ENCODE peak calls at places on chromosomes 1 and 21, in ten cellular contexts. K, P, R, D, J, S, G, X, Z and U are unnamed samples.

GRCh38 chr21:42127164-42128125 is 56.3 kb downstream of the UMODL1 start:
- DNase-seq in R (no peak), D (no peak), X (no peak), Z (no peak), J (no peak), K (no peak), P (no peak), S (no peak), G (no peak), U (no peak)

GRCh38 chr1:156994277-156994676 is 51.3 kb downstream of the ARHGEF11 start:
- DNase-seq in Z (no peak), K (no peak), X (no peak), P (no peak), G (no peak), D (no peak), R (no peak), J (no peak), S (no peak), U (no peak)

GRCh38 chr1:9731051-9731537 is 79.6 kb downstream of the PIK3CD start:
- DNase-seq in X (no peak), J (no peak), G (no peak), D (no peak), K (no peak), P (no peak), R (no peak), S (no peak), Z (no peak), U (no peak)

GRCh38 chr1:9321986-9322715 is 29.5 kb downstream of the SPSB1 start:
- DNase-seq in S (no peak), J (no peak), D (no peak), G (no peak), X (no peak), P (no peak), R (no peak), K (no peak), Z (no peak), U (no peak)

GRCh38 chr1:237124856-237125462 is 83.0 kb downstream of the RYR2 start:
- DNase-seq in J (no peak), R (no peak), K (no peak), G (peak), Z (no peak), P (no peak), X (no peak), S (no peak), D (peak), U (peak)

GRCh38 chr1:246785536-246786111 is 61.4 kb downstream of the SCCPDH start:
- DNase-seq in P (no peak), Z (no peak), J (no peak), D (peak), G (no peak), K (no peak), R (no peak), S (no peak), X (no peak), U (peak)

GRCh38 chr21:24705201-24705600 is 902.1 kb downstream of the MRPL39 start:
- DNase-seq in R (no peak), J (no peak), Z (no peak), K (no peak), S (no peak), D (no peak), X (no peak), G (no peak), P (no peak), U (no peak)

GRCh38 chr21:33820371-33820770 is 95.2 kb downstream of the ATP5PO start:
- DNase-seq in K (no peak), S (no peak), J (no peak), D (no peak), G (no peak), X (no peak), R (no peak), P (no peak), Z (no peak), U (no peak)

GRCh38 chr1:66353207-66353606 is 180.7 kb upstream of the SGIP1 start:
- DNase-seq in G (no peak), Z (no peak), R (no peak), K (no peak), J (peak), D (no peak), P (no peak), X (no peak), S (no peak), U (peak)

GRCh38 chr1:183443025-183443424 is 24.8 kb upstream of the NMNAT2 start:
- DNase-seq in P (no peak), D (peak), X (no peak), J (no peak), Z (no peak), K (no peak), R (no peak), S (peak), G (no peak), U (no peak)

GRCh38 chr1:241462371-241462770 is 57.2 kb downstream of the FH start:
- DNase-seq in J (no peak), G (no peak), K (no peak), D (no peak), S (no peak), P (no peak), Z (no peak), R (no peak), X (no peak), U (no peak)

GRCh38 chr1:180542113-180542512 is 16.7 kb upstream of the OVAAL start:
- DNase-seq in X (no peak), S (no peak), G (peak), R (no peak), K (no peak), Z (no peak), D (no peak), J (no peak), P (no peak), U (no peak)

GRCh38 chr21:31604591-31605190 is 54.8 kb upstream of the SOD1 start:
- DNase-seq in X (peak), D (peak), S (peak), J (peak), P (peak), K (peak), Z (peak), G (peak), R (peak), U (peak)

GRCh38 chr1:89149229-89149628 is 23.3 kb upstream of the GBP2 start:
- DNase-seq in S (no peak), K (no peak), D (peak), Z (peak), X (no peak), R (no peak), P (peak), G (no peak), J (peak), U (peak)

GRCh38 chr1:153881764-153882163 is 41.0 kb downstream of the GATAD2B start:
- DNase-seq in X (peak), P (no peak), J (no peak), D (peak), K (no peak), G (peak), R (no peak), Z (peak), S (peak), U (peak)

GRCh38 chr1:39406533-39407478 is 84.6 kb upstream of the BMP8A start:
- DNase-seq in G (peak), D (peak), Z (peak), K (no peak), R (no peak), P (no peak), J (no peak), X (no peak), S (no peak), U (no peak)

GRCh38 chr1:56146449-56146848 is 432.9 kb downstream of the PLPP3 start:
- DNase-seq in S (no peak), J (no peak), K (no peak), P (no peak), D (no peak), G (peak), Z (peak), X (peak), R (no peak), U (no peak)

GRCh38 chr21:45182958-45183357 is 104.7 kb downstream of the POFUT2 start:
- DNase-seq in D (no peak), R (no peak), G (no peak), J (no peak), X (no peak), P (no peak), K (no peak), Z (no peak), S (no peak), U (no peak)

GRCh38 chr1:70504176-70504820 is 93.2 kb downstream of the CTH start:
- DNase-seq in P (no peak), X (no peak), J (no peak), G (peak), D (no peak), R (no peak), S (no peak), K (peak), Z (no peak), U (no peak)

GRCh38 chr21:28636988-28637691 is 355.5 kb downstream of the LTN1 start:
- DNase-seq in J (no peak), P (no peak), S (no peak), D (no peak), R (no peak), K (peak), G (peak), X (peak), Z (peak), U (peak)

GRCh38 chr1:71093938-71094337 is 13.1 kb upstream of the ZRANB2 start:
- DNase-seq in S (no peak), G (peak), P (no peak), D (peak), K (no peak), Z (no peak), J (no peak), X (no peak), R (no peak), U (peak)

GRCh38 chr1:9289724-9290493 is 2.8 kb upstream of the SPSB1 start:
- DNase-seq in D (no peak), Z (peak), G (peak), S (no peak), P (peak), R (no peak), K (peak), X (peak), J (no peak), U (peak)

GRCh38 chr1:175116210-175116798 is 48.7 kb downstream of the TNN start:
- DNase-seq in X (no peak), S (no peak), R (no peak), Z (no peak), P (no peak), J (no peak), G (no peak), D (no peak), K (no peak), U (no peak)

GRCh38 chr1:220775238-220775853 is 11.4 kb upstream of the MTARC1 start:
- DNase-seq in D (peak), J (no peak), P (no peak), G (peak), X (no peak), Z (peak), S (no peak), R (peak), K (peak), U (peak)

GRCh38 chr1:192933744-192934143 is 124.9 kb downstream of the RGS2 start:
- DNase-seq in R (no peak), Z (no peak), S (no peak), D (no peak), P (no peak), G (no peak), K (no peak), X (no peak), J (no peak), U (no peak)

GRCh38 chr1:22290611-22291010 is 147.7 kb upstream of the WNT4 start:
- DNase-seq in R (no peak), J (no peak), Z (no peak), K (no peak), D (no peak), S (no peak), G (no peak), P (no peak), X (no peak), U (no peak)

GRCh38 chr1:167013124-167013900 is 24.2 kb downstream of the MAEL start:
- DNase-seq in R (no peak), X (no peak), Z (no peak), P (no peak), D (no peak), G (no peak), S (no peak), J (no peak), K (no peak), U (no peak)